ENCODE peak calls at places on chromosomes 13 and 19, in five cellular contexts. S is stimulated activated CD4-positive, alpha-beta T cell treated with anti-CD3 and anti-CD28 coated beads, Interleukin-4, amount 100 ng/mL, for 4 hours; W is astrocyte; R is amniotic stem cell; U is effector CD4-positive, alpha-beta T cell. N is an unnamed sample.

GRCh38 chr13:77022341-77022740 is 4.6 kb downstream of the FBXL3 start:
- DNase-seq in S (no peak), W (no peak), R (no peak), U (no peak), N (no peak)

GRCh38 chr19:11142528-11143171 is 12.9 kb downstream of the SPC24 start:
- DNase-seq in S (no peak), W (peak), R (peak), U (no peak), N (no peak)

GRCh38 chr19:43634068-43634467 is 5.6 kb downstream of the CADM4 start:
- DNase-seq in S (no peak), W (no peak), R (no peak), U (no peak), N (no peak)

GRCh38 chr19:19548915-19549537 is 11.0 kb downstream of the CILP2 start:
- DNase-seq in S (no peak), W (no peak), R (no peak), U (no peak), N (no peak)

GRCh38 chr19:35170359-35171061 is 16.0 kb downstream of the FXYD5 start:
- DNase-seq in S (no peak), W (no peak), R (no peak), U (no peak), N (no peak)

GRCh38 chr19:45097776-45098520 is 5.0 kb downstream of the PPP1R37 start:
- DNase-seq in S (no peak), W (peak), R (peak), U (no peak), N (no peak)

GRCh38 chr19:7112675-7113074 is 43.2 kb downstream of the ZNF557 start:
- DNase-seq in S (no peak), W (no peak), R (no peak), U (no peak), N (no peak)

GRCh38 chr13:21576424-21576823 is 27.5 kb downstream of the MICU2 start:
- DNase-seq in S (no peak), W (no peak), R (no peak), U (no peak), N (no peak)

GRCh38 chr13:106548064-106548696 is 12.7 kb upstream of the EFNB2 start:
- DNase-seq in S (no peak), W (no peak), R (no peak), U (no peak), N (no peak)

GRCh38 chr19:52891336-52891735 is 6.1 kb downstream of the ZNF320 start:
- DNase-seq in S (no peak), W (no peak), R (no peak), U (no peak), N (no peak)

GRCh38 chr19:48543121-48543710 is 8.8 kb upstream of the SULT2B1 start:
- DNase-seq in S (no peak), W (peak), R (no peak), U (no peak), N (no peak)

GRCh38 chr19:33312065-33312464 is 9.7 kb upstream of the CEBPA start:
- DNase-seq in S (no peak), W (no peak), R (no peak), U (no peak), N (no peak)

GRCh38 chr13:62706035-62706434 is 1290.4 kb upstream of the PCDH20 start:
- DNase-seq in S (no peak), W (no peak), R (no peak), U (no peak), N (no peak)

GRCh38 chr19:11693505-11694499 is 44.9 kb downstream of the ZNF823 start:
- DNase-seq in S (no peak), W (peak), R (peak), U (no peak), N (no peak)

GRCh38 chr13:28743045-28743444 is 24.3 kb upstream of the SLC46A3 start:
- DNase-seq in S (no peak), W (no peak), R (no peak), U (no peak), N (no peak)

GRCh38 chr13:46495647-46496046 is 57.3 kb upstream of the LRCH1 start:
- DNase-seq in S (no peak), W (no peak), R (no peak), U (no peak), N (no peak)

GRCh38 chr19:53977991-53978731 is 13.3 kb upstream of the CACNG6 start:
- DNase-seq in S (peak), W (peak), R (no peak), U (no peak), N (no peak)

GRCh38 chr13:23453132-23453531 is 19.6 kb upstream of the SACS start:
- DNase-seq in S (no peak), W (no peak), R (no peak), U (no peak), N (no peak)

GRCh38 chr19:419721-420515 is 11.0 kb upstream of the C2CD4C start:
- DNase-seq in S (no peak), W (no peak), R (no peak), U (no peak), N (no peak)

GRCh38 chr19:40411125-40411842 is 1.9 kb downstream of the PRX start:
- DNase-seq in S (no peak), W (no peak), R (no peak), U (no peak), N (no peak)

GRCh38 chr19:33257828-33258227 is 32.2 kb upstream of the SLC7A10 start:
- DNase-seq in S (no peak), W (no peak), R (no peak), U (no peak), N (no peak)

GRCh38 chr13:39297664-39298171 is 259.5 kb downstream of the NHLRC3 start:
- DNase-seq in S (no peak), W (peak), R (no peak), U (no peak), N (no peak)

GRCh38 chr19:47447470-47448359 is 24.0 kb downstream of the SLC8A2 start:
- DNase-seq in S (peak), W (no peak), R (no peak), U (peak), N (peak)

GRCh38 chr13:109158383-109158782 is 529.0 kb downstream of the MYO16 start:
- DNase-seq in S (no peak), W (no peak), R (no peak), U (no peak), N (no peak)